ENCODE peak calls at places on chromosomes 1 and 21, in five cellular contexts. One of them, this sample, is unnamed.
A peak's percentile ranks its signal among the peaks of the same experiment; 100 is the strongest.

GRCh38 chr21:41226853-41227252 is 58.9 kb downstream of the BACE2 start:
- DNase-seq in fibroblast of mammary gland: no peak
- DNase-seq in GDM1: no peak
- DNase-seq in iris pigment epithelial cell: no peak
- DNase-seq in stimulated activated CD4-positive, alpha-beta T cell treated with anti-CD3 and anti-CD28 coated beads, Interleukin-4, amount 100 ng/mL, for 24 hours: no peak
- DNase-seq in this sample: peak; percentile 15

GRCh38 chr1:16372535-16373340 is 5.7 kb downstream of the SZRD1 start:
- DNase-seq in fibroblast of mammary gland: no peak
- DNase-seq in GDM1: no peak
- DNase-seq in iris pigment epithelial cell: peak; percentile 35
- DNase-seq in stimulated activated CD4-positive, alpha-beta T cell treated with anti-CD3 and anti-CD28 coated beads, Interleukin-4, amount 100 ng/mL, for 24 hours: no peak
- DNase-seq in this sample: no peak

GRCh38 chr1:232291681-232292080 is 338.3 kb downstream of the SIPA1L2 start:
- DNase-seq in fibroblast of mammary gland: no peak
- DNase-seq in GDM1: no peak
- DNase-seq in iris pigment epithelial cell: no peak
- DNase-seq in stimulated activated CD4-positive, alpha-beta T cell treated with anti-CD3 and anti-CD28 coated beads, Interleukin-4, amount 100 ng/mL, for 24 hours: no peak
- DNase-seq in this sample: no peak

GRCh38 chr1:31549807-31550620 is 26.3 kb upstream of the TINAGL1 start:
- DNase-seq in fibroblast of mammary gland: peak; percentile 17
- DNase-seq in GDM1: no peak
- DNase-seq in iris pigment epithelial cell: no peak
- DNase-seq in stimulated activated CD4-positive, alpha-beta T cell treated with anti-CD3 and anti-CD28 coated beads, Interleukin-4, amount 100 ng/mL, for 24 hours: no peak
- DNase-seq in this sample: no peak

GRCh38 chr1:151993084-151993733 is 450 bp downstream of the S100A10 start:
- DNase-seq in fibroblast of mammary gland: no peak
- DNase-seq in GDM1: no peak
- DNase-seq in iris pigment epithelial cell: peak; percentile 40
- DNase-seq in stimulated activated CD4-positive, alpha-beta T cell treated with anti-CD3 and anti-CD28 coated beads, Interleukin-4, amount 100 ng/mL, for 24 hours: peak; percentile 41
- DNase-seq in this sample: peak; percentile 40

GRCh38 chr1:230031131-230031530 is 35.9 kb upstream of the GALNT2 start:
- DNase-seq in fibroblast of mammary gland: peak; percentile 39
- DNase-seq in GDM1: no peak
- DNase-seq in iris pigment epithelial cell: peak; percentile 24
- DNase-seq in stimulated activated CD4-positive, alpha-beta T cell treated with anti-CD3 and anti-CD28 coated beads, Interleukin-4, amount 100 ng/mL, for 24 hours: no peak
- DNase-seq in this sample: no peak

GRCh38 chr21:43603641-43604504 is 55.4 kb downstream of the HSF2BP start:
- DNase-seq in fibroblast of mammary gland: peak; percentile 92
- DNase-seq in GDM1: no peak
- DNase-seq in iris pigment epithelial cell: peak; percentile 57
- DNase-seq in stimulated activated CD4-positive, alpha-beta T cell treated with anti-CD3 and anti-CD28 coated beads, Interleukin-4, amount 100 ng/mL, for 24 hours: no peak
- DNase-seq in this sample: no peak

GRCh38 chr1:111139234-111139955 is 498 bp downstream of the DRAM2 start:
- DNase-seq in fibroblast of mammary gland: peak; percentile 62
- DNase-seq in GDM1: peak; percentile 30
- DNase-seq in iris pigment epithelial cell: peak; percentile 65
- DNase-seq in stimulated activated CD4-positive, alpha-beta T cell treated with anti-CD3 and anti-CD28 coated beads, Interleukin-4, amount 100 ng/mL, for 24 hours: peak; percentile 21
- DNase-seq in this sample: peak; percentile 87

GRCh38 chr1:25706146-25707089 is 89.8 kb downstream of the MAN1C1 start:
- DNase-seq in fibroblast of mammary gland: no peak
- DNase-seq in GDM1: no peak
- DNase-seq in iris pigment epithelial cell: no peak
- DNase-seq in stimulated activated CD4-positive, alpha-beta T cell treated with anti-CD3 and anti-CD28 coated beads, Interleukin-4, amount 100 ng/mL, for 24 hours: no peak
- DNase-seq in this sample: no peak

GRCh38 chr1:3522112-3522511 is 67.6 kb downstream of the ARHGEF16 start:
- DNase-seq in fibroblast of mammary gland: no peak
- DNase-seq in GDM1: no peak
- DNase-seq in iris pigment epithelial cell: no peak
- DNase-seq in stimulated activated CD4-positive, alpha-beta T cell treated with anti-CD3 and anti-CD28 coated beads, Interleukin-4, amount 100 ng/mL, for 24 hours: no peak
- DNase-seq in this sample: no peak

GRCh38 chr21:45790427-45790826 is 146.9 kb downstream of the PCBP3 start:
- DNase-seq in fibroblast of mammary gland: no peak
- DNase-seq in GDM1: no peak
- DNase-seq in iris pigment epithelial cell: no peak
- DNase-seq in stimulated activated CD4-positive, alpha-beta T cell treated with anti-CD3 and anti-CD28 coated beads, Interleukin-4, amount 100 ng/mL, for 24 hours: no peak
- DNase-seq in this sample: no peak